ENCODE peak calls at places on chromosome 2, in six cellular contexts. D is frontal cortex; K is lower leg skin; Z is activated CD8-positive, alpha-beta memory T cell treated with anti-CD3 and anti-CD28 coated beads, Interleukin-2, amount 50 U/mL, for 4 hours; Q is cardiac muscle cell; F is nucleus accumbens. S is an unnamed sample.

GRCh38 chr2:233084488-233084887 is 24.3 kb downstream of the INPP5D start:
- DNase-seq in Q (no peak), F (no peak), Z (no peak), K (peak), D (no peak), S (no peak)

GRCh38 chr2:26707747-26708146 is 15.2 kb downstream of the KCNK3 start:
- DNase-seq in F (no peak), D (no peak), Z (no peak), Q (no peak), K (no peak), S (no peak)

GRCh38 chr2:104790100-104790811 is 63.7 kb upstream of the POU3F3 start:
- DNase-seq in D (no peak), K (no peak), F (no peak), Q (peak), Z (no peak), S (no peak)

GRCh38 chr2:188478724-188479123 is 187.1 kb downstream of the GULP1 start:
- DNase-seq in Z (no peak), K (no peak), D (no peak), F (no peak), Q (peak), S (no peak)

GRCh38 chr2:25301453-25302352 is 40.0 kb downstream of the DNMT3A start:
- DNase-seq in Q (no peak), F (no peak), Z (peak), K (no peak), D (no peak), S (no peak)

GRCh38 chr2:150486539-150487484 is 655 bp downstream of the RND3 start:
- DNase-seq in F (no peak), K (no peak), Z (no peak), D (no peak), Q (peak), S (peak)

GRCh38 chr2:46803911-46804670 is 111.5 kb downstream of the MCFD2 start:
- DNase-seq in K (peak), Q (no peak), Z (no peak), F (no peak), D (no peak), S (no peak)

GRCh38 chr2:70035344-70035844 is 51.9 kb upstream of the PCBP1 start:
- DNase-seq in Z (no peak), K (no peak), F (no peak), Q (no peak), D (no peak), S (no peak)

GRCh38 chr2:10030311-10030736 is 13.0 kb upstream of the KLF11 start:
- DNase-seq in F (no peak), Z (no peak), D (no peak), Q (no peak), K (no peak), S (no peak)

GRCh38 chr2:68039317-68039716 is 23.5 kb downstream of the C1D start:
- DNase-seq in K (no peak), F (no peak), D (no peak), Q (no peak), Z (no peak), S (no peak)

GRCh38 chr2:171315781-171316180 is 118.0 kb downstream of the METTL8 start:
- DNase-seq in Z (no peak), F (no peak), Q (no peak), D (no peak), K (no peak), S (no peak)

GRCh38 chr2:104863585-104864279 is 9.8 kb downstream of the POU3F3 start:
- DNase-seq in F (peak), Q (no peak), D (peak), K (no peak), Z (no peak), S (no peak)

GRCh38 chr2:178363252-178363651 is 87.7 kb downstream of the PRKRA start:
- DNase-seq in K (no peak), Q (no peak), F (no peak), Z (no peak), D (no peak), S (no peak)

GRCh38 chr2:1739961-1740713 is 4.2 kb downstream of the PXDN start:
- DNase-seq in Q (no peak), Z (no peak), F (no peak), D (no peak), K (peak), S (no peak)

GRCh38 chr2:180694445-180695421 is 285.7 kb upstream of the UBE2E3 start:
- DNase-seq in Q (no peak), K (no peak), D (no peak), Z (no peak), F (no peak), S (no peak)

GRCh38 chr2:27095745-27096651 is 9.4 kb downstream of the KHK start:
- DNase-seq in Q (peak), K (no peak), Z (no peak), F (peak), D (peak), S (peak)

GRCh38 chr2:56263876-56264275 is 80.1 kb downstream of the CCDC85A start:
- DNase-seq in Q (no peak), K (no peak), Z (no peak), F (no peak), D (no peak), S (no peak)

GRCh38 chr2:168118733-168119518 is 128.5 kb downstream of the STK39 start:
- DNase-seq in D (no peak), Z (no peak), Q (peak), F (no peak), K (no peak), S (peak)

GRCh38 chr2:96917008-96917575 is 47.2 kb upstream of the SEMA4C start:
- DNase-seq in F (no peak), D (no peak), Q (no peak), Z (no peak), K (no peak), S (no peak)

GRCh38 chr2:170928036-170928823 is 823 bp upstream of the GORASP2 start:
- DNase-seq in Z (no peak), Q (no peak), D (peak), K (peak), F (no peak), S (no peak)

GRCh38 chr2:147490612-147491261 is 354.1 kb upstream of the ACVR2A start:
- DNase-seq in F (no peak), Q (no peak), K (no peak), D (no peak), Z (no peak), S (no peak)

GRCh38 chr2:157492189-157492773 is 48.4 kb upstream of the CYTIP start:
- DNase-seq in Z (peak), D (peak), F (peak), K (peak), Q (peak), S (peak)

GRCh38 chr2:48607307-48608014 is 10.2 kb upstream of the GTF2A1L start:
- DNase-seq in Q (no peak), Z (no peak), D (no peak), K (no peak), F (peak), S (no peak)

GRCh38 chr2:42110287-42110973 is 58.7 kb upstream of the EML4 start:
- DNase-seq in F (no peak), Z (no peak), Q (no peak), D (no peak), K (no peak), S (no peak)

GRCh38 chr2:152240559-152241231 is 65.1 kb upstream of the STAM2 start:
- DNase-seq in Z (no peak), F (no peak), K (no peak), Q (no peak), D (no peak), S (peak)

GRCh38 chr2:111703759-111704158 is 180.2 kb downstream of the ANAPC1 start:
- DNase-seq in D (no peak), F (no peak), K (no peak), Z (no peak), Q (no peak), S (no peak)

GRCh38 chr2:236988690-236989639 is 96.7 kb upstream of the COPS8 start:
- DNase-seq in Z (no peak), F (no peak), Q (peak), D (no peak), K (peak), S (no peak)

GRCh38 chr2:210561482-210561881 is 5.1 kb downstream of the CPS1 start:
- DNase-seq in K (no peak), D (no peak), Q (no peak), Z (no peak), F (no peak), S (no peak)

GRCh38 chr2:234293973-234294372 is 202.9 kb downstream of the ARL4C start:
- DNase-seq in Q (no peak), D (no peak), K (no peak), Z (no peak), F (no peak), S (no peak)

GRCh38 chr2:239881561-239882320 is 143.4 kb downstream of the NDUFA10 start:
- DNase-seq in F (no peak), Z (no peak), D (no peak), Q (no peak), K (no peak), S (no peak)

GRCh38 chr2:239151201-239152131 is 249.4 kb downstream of the HDAC4 start:
- DNase-seq in D (no peak), Q (no peak), Z (peak), F (peak), K (peak), S (no peak)

GRCh38 chr2:46162329-46162870 is 134.8 kb upstream of the EPAS1 start:
- DNase-seq in Z (no peak), D (no peak), K (no peak), F (no peak), Q (no peak), S (no peak)

GRCh38 chr2:85308951-85309555 is 18.7 kb downstream of the TGOLN2 start:
- DNase-seq in Z (no peak), K (no peak), F (peak), Q (no peak), D (no peak), S (peak)

GRCh38 chr2:28293416-28293815 is 99.2 kb upstream of the FOSL2 start:
- DNase-seq in K (no peak), Q (no peak), Z (no peak), F (no peak), D (no peak), S (no peak)

GRCh38 chr2:231672617-231673347 is 35.5 kb upstream of the PTMA start:
- DNase-seq in F (no peak), Q (peak), Z (no peak), K (no peak), D (no peak), S (no peak)

S was measured in NCI-H446.